ENCODE peak calls at places on chromosomes 12 and 14, in eight cellular contexts. M is PC-9, C is OCI-LY7, N is vagina, I is left lung, R is endothelial cell of umbilical vein, T is IMR-90, G is Panc1. O is an unnamed sample. For H3K4me1, the result is how much of the 10 kb centered on the place peaks cover.

GRCh38 chr12:106975098-106975497 is 11.8 kb downstream of the MTERF2 start:
- DNase-seq in I (no peak), G (no peak), T (no peak), N (no peak), R (no peak), C (no peak), M (no peak), O (no peak)

GRCh38 chr12:120529641-120530314 is 820 bp upstream of the COQ5 start:
- DNase-seq in G (no peak), R (peak), I (no peak), M (peak), T (peak), N (no peak), C (peak), O (peak)

GRCh38 chr14:78448483-78449094 is 278.4 kb downstream of the NRXN3 start:
- DNase-seq in N (no peak), I (no peak), C (peak), T (no peak), G (peak), M (peak), R (peak), O (peak)

GRCh38 chr14:29536886-29537511 is 390.6 kb downstream of the PRKD1 start:
- DNase-seq in R (peak), N (no peak), T (peak), C (peak), I (no peak), M (no peak), G (no peak), O (no peak)

GRCh38 chr12:68785358-68785757 is 22.6 kb upstream of the MDM2 start:
- DNase-seq in N (no peak), M (no peak), G (no peak), T (peak), R (no peak), I (no peak), C (no peak), O (no peak)

GRCh38 chr12:92445253-92446081 is 257.3 kb upstream of the PLEKHG7 start:
- DNase-seq in G (no peak), R (no peak), C (peak), T (no peak), M (no peak), I (no peak), N (no peak), O (no peak)

GRCh38 chr14:91681893-91682563 is 49.9 kb downstream of the CATSPERB start:
- DNase-seq in T (no peak), R (no peak), M (no peak), C (no peak), N (no peak), I (no peak), G (no peak), O (no peak)

GRCh38 chr12:67413577-67413976 is 144.4 kb downstream of the CAND1 start:
- DNase-seq in N (no peak), R (no peak), C (no peak), M (peak), G (no peak), T (no peak), I (no peak), O (no peak)

GRCh38 chr12:104733717-104734175 is 224.3 kb downstream of the SLC41A2 start:
- DNase-seq in R (no peak), C (peak), N (no peak), T (no peak), G (no peak), M (no peak), I (no peak), O (no peak)

GRCh38 chr12:56208014-56208413 is 13.7 kb downstream of the RNF41 start:
- DNase-seq in R (no peak), I (no peak), T (no peak), M (no peak), C (peak), N (no peak), G (no peak), O (no peak)

GRCh38 chr14:98501335-98501734 is 770.7 kb downstream of the BCL11B start:
- DNase-seq in T (no peak), N (no peak), C (no peak), M (no peak), I (no peak), R (no peak), G (no peak), O (no peak)

DNA sequence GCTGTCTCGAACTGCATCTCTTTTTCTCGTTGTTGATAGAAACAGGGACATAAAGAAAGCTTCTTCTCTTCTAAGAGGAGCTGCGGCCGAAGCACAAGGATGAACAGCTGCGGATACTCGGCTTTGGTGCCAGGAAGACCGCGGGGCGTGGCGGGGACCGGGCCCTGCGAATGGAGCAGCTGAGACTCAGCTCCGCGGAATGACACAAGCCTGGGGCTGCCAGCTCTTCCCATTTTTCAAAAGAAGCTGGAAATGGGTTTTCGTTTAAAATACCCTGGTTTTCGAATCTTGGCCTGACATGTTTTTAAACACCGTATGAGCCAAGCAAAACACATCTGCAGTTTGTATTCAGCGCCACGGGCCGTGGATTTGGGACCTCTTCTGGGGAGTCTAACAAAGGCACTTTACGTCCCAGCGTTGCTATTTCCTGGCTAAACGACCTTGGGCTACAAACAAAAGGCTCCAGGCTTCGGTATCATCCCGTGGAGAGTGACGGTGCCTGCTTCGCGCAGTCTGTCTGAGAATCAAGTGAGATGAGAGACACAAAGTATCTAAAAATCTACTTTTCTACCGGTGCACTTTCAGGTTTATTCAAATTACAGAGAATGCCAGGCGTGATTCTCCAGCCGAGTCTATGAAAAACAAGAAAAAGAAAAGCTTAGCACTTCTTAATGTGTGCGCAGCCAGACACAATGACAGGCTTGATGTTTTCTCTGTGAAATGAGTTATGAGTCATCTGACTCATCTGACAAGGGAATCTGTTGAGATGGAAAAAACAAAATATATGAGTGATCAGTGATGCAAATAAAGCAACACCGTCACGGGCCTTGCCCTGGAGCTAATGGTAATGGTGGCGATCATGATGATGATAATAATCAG is 114.0 kb upstream of the TMEM132D start:
- DNase-seq in N (no peak), M (no peak), G (no peak), T (no peak), R (no peak), I (no peak), C (no peak), O (no peak)
- H3K4me3 ChIP-seq in N (no peak), M (no peak), G (no peak), T (no peak), R (no peak), I (no peak), C (no peak), O (no peak)

GRCh38 chr12:20370841-20371240 is 2.5 kb downstream of the PDE3A start:
- DNase-seq in G (no peak), M (no peak), R (peak), T (no peak), I (no peak), N (no peak), C (no peak), O (no peak)

GRCh38 chr12:20370001-20370381 is 1.7 kb downstream of the PDE3A start:
- DNase-seq in M (no peak), G (no peak), N (peak), T (no peak), R (peak), I (peak), C (no peak), O (peak)

GRCh38 chr12:20368653-20369163 is 371 bp downstream of the PDE3A start:
- DNase-seq in N (no peak), G (no peak), R (peak), M (no peak), T (peak), C (no peak), I (peak), O (peak)

GRCh38 chr12:20367731-20368652 is at the start of gene PDE3A:
- DNase-seq in I (peak), N (peak), T (peak), M (no peak), C (no peak), R (peak), G (no peak), O (peak)

DNA sequence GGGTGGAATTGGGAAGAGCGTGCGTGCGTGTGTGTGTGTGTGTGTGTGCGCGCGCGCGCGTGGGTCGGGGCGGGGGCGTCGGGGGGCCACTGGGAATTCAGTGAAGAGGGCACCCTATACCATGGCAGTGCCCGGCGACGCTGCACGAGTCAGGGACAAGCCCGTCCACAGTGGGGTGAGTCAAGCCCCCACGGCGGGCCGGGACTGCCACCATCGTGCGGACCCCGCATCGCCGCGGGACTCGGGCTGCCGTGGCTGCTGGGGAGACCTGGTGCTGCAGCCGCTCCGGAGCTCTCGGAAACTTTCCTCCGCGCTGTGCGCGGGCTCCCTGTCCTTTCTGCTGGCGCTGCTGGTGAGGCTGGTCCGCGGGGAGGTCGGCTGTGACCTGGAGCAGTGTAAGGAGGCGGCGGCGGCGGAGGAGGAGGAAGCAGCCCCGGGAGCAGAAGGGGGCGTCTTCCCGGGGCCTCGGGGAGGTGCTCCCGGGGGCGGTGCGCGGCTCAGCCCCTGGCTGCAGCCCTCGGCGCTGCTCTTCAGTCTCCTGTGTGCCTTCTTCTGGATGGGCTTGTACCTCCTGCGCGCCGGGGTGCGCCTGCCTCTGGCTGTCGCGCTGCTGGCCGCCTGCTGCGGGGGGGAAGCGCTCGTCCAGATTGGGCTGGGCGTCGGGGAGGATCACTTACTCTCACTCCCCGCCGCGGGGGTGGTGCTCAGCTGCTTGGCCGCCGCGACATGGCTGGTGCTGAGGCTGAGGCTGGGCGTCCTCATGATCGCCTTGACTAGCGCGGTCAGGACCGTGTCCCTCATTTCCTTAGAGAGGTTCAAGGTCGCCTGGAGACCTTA is 1.0 kb downstream of the PDE3A start:
- DNase-seq in M (no peak), T (peak), I (peak), R (peak), N (peak), G (no peak), C (no peak), O (peak)
- TF ChIP-seq CTCF in M (no peak), T (no peak), I (no peak), R (no peak), N (no peak), G (no peak), C (no peak), O (no peak)

DNA sequence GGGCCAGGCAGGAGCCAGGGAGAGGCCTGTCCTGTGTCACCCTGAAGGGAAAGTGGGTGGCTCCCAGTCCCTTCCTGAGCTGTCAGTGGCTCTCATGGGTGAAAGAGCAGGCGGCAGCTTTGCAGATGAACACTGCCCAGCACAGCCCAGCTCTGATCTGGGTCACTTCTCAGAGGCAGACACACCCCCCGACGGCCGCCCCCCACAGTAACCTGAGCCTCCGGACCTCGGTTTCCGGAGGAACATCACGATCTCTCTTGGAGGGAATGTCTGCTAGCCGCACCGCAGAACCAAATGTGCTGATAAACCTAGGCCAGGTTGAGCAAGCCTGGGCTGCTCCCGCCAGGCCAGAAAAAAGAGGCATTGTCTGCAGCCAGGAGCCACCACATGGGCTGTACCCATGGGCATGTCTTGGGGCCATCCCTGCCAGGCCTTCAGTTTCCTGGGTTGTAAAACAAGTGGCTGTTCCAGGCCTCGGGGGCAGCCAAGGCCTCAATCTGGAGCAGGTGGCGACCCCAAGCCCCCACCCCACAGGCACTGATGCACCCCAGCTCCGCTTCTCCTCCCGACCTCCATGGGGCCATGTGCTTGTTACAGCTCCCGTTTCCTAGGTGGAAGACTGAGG is 57.6 kb downstream of the NCOR2 start:
- DNase-seq in I (no peak), C (no peak), R (no peak), M (peak), G (no peak), N (no peak), T (peak), O (peak)
- H3K4me1 ChIP-seq in I (under half), C (under half), R (half or more), M (half or more), G (half or more), N (half or more), T (under half), O (half or more)

DNA sequence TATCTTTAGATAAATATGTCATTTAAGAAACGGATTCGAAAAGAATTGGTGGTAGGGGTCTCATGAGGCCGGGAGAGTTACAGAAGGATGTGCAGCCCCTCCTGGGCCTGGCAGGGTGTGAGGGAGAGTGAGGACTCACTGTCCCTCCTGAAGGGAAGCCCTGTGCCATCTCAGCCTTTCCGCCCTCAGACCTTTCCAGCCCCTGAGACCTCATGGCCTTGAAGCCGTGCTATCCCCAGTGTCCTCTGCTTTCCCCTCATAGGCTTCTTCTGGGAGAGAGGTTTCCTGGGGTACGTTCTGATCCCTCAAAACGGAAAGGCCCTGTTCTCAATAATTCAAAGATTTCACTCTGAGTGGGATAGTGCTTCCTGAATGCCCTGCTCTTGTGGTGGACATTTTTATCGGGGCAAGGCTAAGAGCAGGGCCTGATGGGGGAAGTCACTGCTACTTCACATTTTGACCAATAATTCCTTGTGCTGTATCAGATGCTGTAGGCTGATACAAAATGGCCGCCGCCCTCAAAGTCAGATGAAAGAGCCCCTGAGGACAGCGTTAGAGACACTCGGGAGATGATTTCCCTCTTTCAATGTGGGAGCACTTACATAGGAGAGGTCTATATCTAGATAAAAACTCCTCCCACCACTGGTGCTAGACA is 1.3 kb downstream of the CD4 start:
- DNase-seq in M (no peak), I (no peak), N (no peak), R (no peak), G (no peak), C (no peak), T (no peak), O (no peak)
- H3K4me3 ChIP-seq in M (no peak), I (peak), N (no peak), R (no peak), G (no peak), C (no peak), T (peak), O (no peak)

GRCh38 chr12:48956279-48957140 is 777 bp downstream of the ARF3 start:
- DNase-seq in M (peak), R (peak), G (no peak), N (peak), I (peak), T (peak), C (peak), O (peak)
- TF ChIP-seq CTCF in M (no peak), R (no peak), G (no peak), N (no peak), I (no peak), T (no peak), C (peak), O (no peak)

GRCh38 chr14:33936391-33936790 is 14.5 kb downstream of the EGLN3 start:
- DNase-seq in G (no peak), N (no peak), I (no peak), T (no peak), M (no peak), R (no peak), C (no peak), O (no peak)
- H3K4me1 ChIP-seq in G (under half), N (under half), I (under half), T (under half), M (under half), R (under half), C (under half), O (half or more)